ENCODE peak calls at places on chromosomes 12 and 14, in four cellular contexts. One of them, this sample, is unnamed.

GRCh38 chr14:22847661-22848341 is 11.4 kb downstream of the MMP14 start:
- DNase-seq in IMR-90: peak
- DNase-seq in astrocyte: peak
- DNase-seq in uterus: no peak
- DNase-seq in this sample: no peak

GRCh38 chr14:103056322-103057027 is 874 bp downstream of the CDC42BPB start:
- DNase-seq in uterus: peak
- DNase-seq in astrocyte: peak
- DNase-seq in IMR-90: peak
- DNase-seq in this sample: peak

GRCh38 chr12:57342207-57342691 is 88.6 kb downstream of the R3HDM2 start:
- DNase-seq in astrocyte: peak
- DNase-seq in IMR-90: peak
- DNase-seq in uterus: no peak
- DNase-seq in this sample: no peak

GRCh38 chr12:130142736-130143135 is 19.5 kb upstream of the FZD10 start:
- DNase-seq in astrocyte: no peak
- DNase-seq in uterus: no peak
- DNase-seq in IMR-90: no peak
- DNase-seq in this sample: no peak

GRCh38 chr12:6768385-6769002 is 2.3 kb downstream of the PTMS start:
- DNase-seq in uterus: no peak
- DNase-seq in astrocyte: no peak
- DNase-seq in IMR-90: peak
- DNase-seq in this sample: no peak

GRCh38 chr14:51534623-51535022 is 117.1 kb upstream of the FRMD6 start:
- DNase-seq in uterus: no peak
- DNase-seq in astrocyte: peak
- DNase-seq in IMR-90: peak
- DNase-seq in this sample: no peak

GRCh38 chr12:49501895-49502294 is 36.9 kb upstream of the KCNH3 start:
- DNase-seq in astrocyte: no peak
- DNase-seq in IMR-90: no peak
- DNase-seq in uterus: no peak
- DNase-seq in this sample: no peak

GRCh38 chr12:68794653-68795253 is 13.2 kb upstream of the MDM2 start:
- DNase-seq in uterus: no peak
- DNase-seq in astrocyte: peak
- DNase-seq in IMR-90: peak
- DNase-seq in this sample: no peak

GRCh38 chr12:50162225-50162624 is 4.9 kb downstream of the CERS5 start:
- DNase-seq in uterus: no peak
- DNase-seq in astrocyte: peak
- DNase-seq in IMR-90: peak
- DNase-seq in this sample: no peak

GRCh38 chr12:123267991-123268843 is 3.4 kb downstream of the CDK2AP1 start:
- DNase-seq in IMR-90: no peak
- DNase-seq in astrocyte: peak
- DNase-seq in uterus: no peak
- DNase-seq in this sample: peak

GRCh38 chr14:31125231-31125630 is 82.4 kb downstream of the HECTD1 start:
- DNase-seq in astrocyte: no peak
- DNase-seq in IMR-90: no peak
- DNase-seq in uterus: no peak
- DNase-seq in this sample: no peak

GRCh38 chr14:77869350-77869749 is 69.4 kb downstream of the ADCK1 start:
- DNase-seq in uterus: no peak
- DNase-seq in astrocyte: no peak
- DNase-seq in IMR-90: no peak
- DNase-seq in this sample: no peak

GRCh38 chr14:93073833-93074769 is 41.6 kb downstream of the ITPK1 start:
- DNase-seq in astrocyte: peak
- DNase-seq in uterus: peak
- DNase-seq in IMR-90: peak
- DNase-seq in this sample: peak

GRCh38 chr14:21974741-21975140 is 301.1 kb upstream of the OR4E1 start:
- DNase-seq in uterus: no peak
- DNase-seq in IMR-90: no peak
- DNase-seq in astrocyte: no peak
- DNase-seq in this sample: no peak

GRCh38 chr14:26730929-26731618 is 133.2 kb upstream of the NOVA1 start:
- DNase-seq in astrocyte: no peak
- DNase-seq in uterus: no peak
- DNase-seq in IMR-90: peak
- DNase-seq in this sample: peak

GRCh38 chr14:52355016-52355430 is 40.9 kb downstream of the PTGER2 start:
- DNase-seq in uterus: no peak
- DNase-seq in IMR-90: peak
- DNase-seq in astrocyte: peak
- DNase-seq in this sample: no peak

GRCh38 chr14:93648440-93649168 is 139.7 kb downstream of the PRIMA1 start:
- DNase-seq in uterus: no peak
- DNase-seq in IMR-90: no peak
- DNase-seq in astrocyte: no peak
- DNase-seq in this sample: no peak

GRCh38 chr14:52277552-52277951 is 10.1 kb downstream of the PTGDR start:
- DNase-seq in uterus: no peak
- DNase-seq in astrocyte: no peak
- DNase-seq in IMR-90: no peak
- DNase-seq in this sample: no peak

GRCh38 chr12:87439990-87440827 is 589.0 kb downstream of the C12orf50 start:
- DNase-seq in astrocyte: peak
- DNase-seq in IMR-90: peak
- DNase-seq in uterus: no peak
- DNase-seq in this sample: no peak

GRCh38 chr14:66359500-66359899 is 126.7 kb upstream of the CCDC196 start:
- DNase-seq in IMR-90: peak
- DNase-seq in uterus: no peak
- DNase-seq in astrocyte: peak
- DNase-seq in this sample: no peak

GRCh38 chr12:82955020-82955419 is 268.3 kb downstream of the TMTC2 start:
- DNase-seq in IMR-90: no peak
- DNase-seq in uterus: no peak
- DNase-seq in astrocyte: no peak
- DNase-seq in this sample: no peak

GRCh38 chr14:25833341-25834121 is 764.3 kb downstream of the NOVA1 start:
- DNase-seq in IMR-90: no peak
- DNase-seq in astrocyte: peak
- DNase-seq in uterus: peak
- DNase-seq in this sample: no peak

GRCh38 chr12:132250707-132251106 is 78.7 kb downstream of the GALNT9 start:
- DNase-seq in astrocyte: no peak
- DNase-seq in IMR-90: no peak
- DNase-seq in uterus: no peak
- DNase-seq in this sample: peak

GRCh38 chr12:76548222-76548837 is 11.2 kb downstream of the OSBPL8 start:
- DNase-seq in uterus: no peak
- DNase-seq in astrocyte: no peak
- DNase-seq in IMR-90: no peak
- DNase-seq in this sample: no peak

GRCh38 chr12:61757831-61758505 is 502.2 kb upstream of the USP15 start:
- DNase-seq in astrocyte: no peak
- DNase-seq in IMR-90: no peak
- DNase-seq in uterus: no peak
- DNase-seq in this sample: no peak

GRCh38 chr12:84070311-84070710 is 842.3 kb downstream of the SLC6A15 start:
- DNase-seq in uterus: peak
- DNase-seq in astrocyte: peak
- DNase-seq in IMR-90: peak
- DNase-seq in this sample: no peak

GRCh38 chr14:34970665-34971064 is 12.1 kb upstream of the SRP54 start:
- DNase-seq in IMR-90: no peak
- DNase-seq in uterus: no peak
- DNase-seq in astrocyte: no peak
- DNase-seq in this sample: no peak

GRCh38 chr12:50610171-50610570 is 105.4 kb downstream of the DIP2B start:
- DNase-seq in astrocyte: no peak
- DNase-seq in uterus: no peak
- DNase-seq in IMR-90: no peak
- DNase-seq in this sample: no peak

GRCh38 chr14:22547309-22547947 is 41.6 kb downstream of the DAD1 start:
- DNase-seq in uterus: no peak
- DNase-seq in IMR-90: no peak
- DNase-seq in astrocyte: no peak
- DNase-seq in this sample: peak

GRCh38 chr14:68160269-68160668 is 340.7 kb downstream of the RAD51B start:
- DNase-seq in uterus: no peak
- DNase-seq in astrocyte: no peak
- DNase-seq in IMR-90: no peak
- DNase-seq in this sample: no peak

GRCh38 chr14:69360438-69361108 is 37.5 kb downstream of the ERH start:
- DNase-seq in IMR-90: no peak
- DNase-seq in uterus: no peak
- DNase-seq in astrocyte: no peak
- DNase-seq in this sample: no peak

GRCh38 chr12:19437996-19438395 is 1.3 kb upstream of the AEBP2 start:
- DNase-seq in uterus: no peak
- DNase-seq in IMR-90: no peak
- DNase-seq in astrocyte: peak
- DNase-seq in this sample: no peak

GRCh38 chr14:33457021-33457420 is 493.9 kb downstream of the EGLN3 start:
- DNase-seq in astrocyte: no peak
- DNase-seq in IMR-90: no peak
- DNase-seq in uterus: no peak
- DNase-seq in this sample: no peak

GRCh38 chr14:33454707-33455106 is 496.2 kb downstream of the EGLN3 start:
- DNase-seq in IMR-90: no peak
- DNase-seq in astrocyte: no peak
- DNase-seq in uterus: no peak
- DNase-seq in this sample: no peak

GRCh38 chr14:33460119-33460518 is 490.8 kb downstream of the EGLN3 start:
- DNase-seq in IMR-90: no peak
- DNase-seq in uterus: peak
- DNase-seq in astrocyte: no peak
- DNase-seq in this sample: no peak

GRCh38 chr14:33455998-33456397 is 494.9 kb downstream of the EGLN3 start:
- DNase-seq in astrocyte: no peak
- DNase-seq in IMR-90: no peak
- DNase-seq in uterus: no peak
- DNase-seq in this sample: no peak

GRCh38 chr14:33457617-33458016 is 493.3 kb downstream of the EGLN3 start:
- DNase-seq in astrocyte: no peak
- DNase-seq in IMR-90: no peak
- DNase-seq in uterus: no peak
- DNase-seq in this sample: no peak
- H3K4me3 ChIP-seq in astrocyte: no peak
- H3K4me3 ChIP-seq in IMR-90: no peak
- H3K4me3 ChIP-seq in uterus: no peak
- H3K4me3 ChIP-seq in this sample: no peak

DNA sequence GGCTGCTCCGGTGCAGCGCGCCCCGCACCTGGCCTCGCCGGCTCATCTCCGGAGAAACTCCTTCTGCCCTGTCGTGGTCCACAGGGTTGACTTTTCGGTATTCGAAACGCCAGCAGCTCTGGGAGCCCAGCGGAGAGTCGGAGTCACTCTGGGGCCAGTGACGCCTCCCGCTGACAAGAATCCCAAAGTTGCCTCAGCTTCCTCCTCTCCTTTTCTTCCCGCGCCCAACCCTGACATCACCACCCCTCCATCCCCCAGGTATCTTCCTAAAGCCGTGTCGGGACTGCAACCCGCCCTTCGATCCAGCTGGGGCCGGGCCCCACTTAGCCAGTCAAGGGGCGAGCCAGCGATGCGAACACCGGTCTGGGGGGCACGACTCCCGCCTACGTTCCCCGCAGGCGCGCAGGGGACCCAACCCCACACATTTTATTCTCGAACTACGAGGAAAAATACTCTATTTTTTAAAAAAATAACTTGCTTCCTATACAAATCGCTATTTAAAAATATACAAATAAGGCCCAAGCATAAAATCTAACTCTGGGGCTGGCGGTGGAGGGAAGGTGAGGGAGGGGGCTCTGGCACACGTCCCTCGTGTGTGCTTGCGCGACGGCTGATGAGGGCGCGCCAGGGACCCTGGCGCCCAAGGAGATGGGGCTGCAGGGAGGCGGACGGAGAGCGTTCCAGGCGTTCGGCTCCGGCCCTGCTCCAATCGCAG is 2.1 kb downstream of the NKX2-8 start:
- DNase-seq in uterus: no peak
- DNase-seq in astrocyte: no peak
- DNase-seq in IMR-90: no peak
- DNase-seq in this sample: no peak
- H3K4me3 ChIP-seq in uterus: no peak
- H3K4me3 ChIP-seq in astrocyte: no peak
- H3K4me3 ChIP-seq in IMR-90: no peak
- H3K4me3 ChIP-seq in this sample: no peak

DNA sequence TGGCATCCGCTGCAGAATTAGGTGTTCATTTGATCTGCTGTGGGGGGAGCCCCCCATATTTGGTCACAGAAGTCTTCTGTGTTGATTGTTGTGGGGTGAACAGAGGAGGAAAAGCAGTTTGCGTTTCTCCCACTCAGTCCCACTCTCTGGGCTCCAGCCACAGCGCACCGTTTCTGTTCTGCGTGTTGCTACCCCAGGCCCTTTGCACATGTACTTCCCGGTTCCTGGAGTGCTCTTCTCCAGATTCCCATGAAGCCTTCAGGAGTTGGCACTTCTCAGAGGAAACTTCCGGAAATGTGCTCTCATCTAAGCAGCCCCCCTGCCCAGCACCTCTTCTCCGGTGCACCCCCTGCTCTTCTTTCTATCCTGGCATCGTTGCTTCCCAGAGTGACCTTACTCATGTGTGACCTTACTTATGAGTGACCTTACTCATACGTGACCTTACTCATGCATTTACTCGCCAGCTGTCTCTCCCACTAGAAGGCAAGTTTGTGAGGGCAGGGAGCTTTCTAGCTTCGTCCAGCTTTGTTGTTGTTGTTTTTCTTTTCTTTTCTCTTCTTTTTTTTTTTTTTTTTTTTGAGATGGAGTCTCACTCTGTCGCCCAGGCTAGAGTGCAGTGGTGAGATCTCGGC is 93.7 kb downstream of the SCARB1 start:
- DNase-seq in astrocyte: no peak
- DNase-seq in uterus: no peak
- DNase-seq in IMR-90: no peak
- DNase-seq in this sample: no peak
- H3K4me3 ChIP-seq in astrocyte: no peak
- H3K4me3 ChIP-seq in uterus: no peak
- H3K4me3 ChIP-seq in IMR-90: no peak
- H3K4me3 ChIP-seq in this sample: no peak

DNA sequence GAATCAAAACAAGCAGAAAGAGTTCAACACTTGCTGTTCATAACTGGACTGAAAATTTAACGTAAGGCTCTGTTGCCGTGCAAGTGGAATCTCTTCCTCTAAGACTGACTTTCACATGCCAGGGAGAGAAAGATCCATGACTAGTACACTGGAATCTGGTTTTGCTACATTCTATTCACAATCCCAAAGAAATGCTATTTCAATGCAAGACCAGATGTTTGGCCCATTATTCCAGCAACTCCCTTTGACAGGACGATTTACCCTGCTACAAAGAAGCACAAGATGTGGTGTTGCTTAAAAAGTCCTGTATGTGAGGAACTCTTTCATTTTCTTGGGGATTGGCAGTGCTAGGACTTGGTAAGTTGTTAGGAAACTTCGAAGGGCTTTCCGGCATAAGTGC is 17.4 kb downstream of the RFC5 start:
- DNase-seq in astrocyte: no peak
- DNase-seq in uterus: no peak
- DNase-seq in IMR-90: peak
- DNase-seq in this sample: no peak
- H3K4me3 ChIP-seq in astrocyte: no peak
- H3K4me3 ChIP-seq in uterus: no peak
- H3K4me3 ChIP-seq in IMR-90: no peak
- H3K4me3 ChIP-seq in this sample: no peak

This sample was measured in right cardiac atrium.